ENCODE peak calls at places on chromosomes 3 and 15, in nine cellular contexts. E, U, O, P, Y, L, M, R and I are unnamed samples.
A peak's percentile ranks its signal among the peaks of the same experiment; 100 is the strongest.

GRCh38 chr3:56702487-56703315 is 19.6 kb upstream of the TASOR start:
- DNase-seq in E (no peak), U (peak; percentile 85), O (no peak), P (no peak), Y (no peak), L (peak; percentile 33), M (no peak), R (peak; percentile 40), I (peak; percentile 60)

GRCh38 chr3:118641608-118642007 is 393.0 kb downstream of the IGSF11 start:
- DNase-seq in E (no peak), U (no peak), O (no peak), P (no peak), Y (no peak), L (no peak), M (no peak), R (no peak), I (peak; percentile 58)

GRCh38 chr3:190183121-190183520 is 62.4 kb upstream of the P3H2 start:
- DNase-seq in E (no peak), U (peak; percentile 74), O (no peak), P (no peak), Y (peak; percentile 19), L (no peak), M (no peak), R (no peak), I (no peak)

GRCh38 chr3:27943106-27943505 is 221.0 kb upstream of the EOMES start:
- DNase-seq in E (no peak), U (peak; percentile 1), O (no peak), P (no peak), Y (no peak), L (no peak), M (no peak), R (no peak), I (no peak)

GRCh38 chr3:19149388-19149787 is 1.1 kb downstream of the KCNH8 start:
- DNase-seq in E (no peak), U (peak; percentile 39), O (peak; percentile 18), P (no peak), Y (no peak), L (no peak), M (no peak), R (peak; percentile 27), I (no peak)

GRCh38 chr3:10228248-10228950 is 19.9 kb upstream of the TATDN2 start:
- DNase-seq in E (no peak), U (peak; percentile 94), O (no peak), P (no peak), Y (peak; percentile 90), L (no peak), M (no peak), R (peak; percentile 50), I (no peak)

GRCh38 chr3:59456852-59457485 is 407.1 kb upstream of the CFAP20DC start:
- DNase-seq in E (no peak), U (no peak), O (no peak), P (no peak), Y (no peak), L (no peak), M (no peak), R (no peak), I (no peak)

GRCh38 chr15:78527325-78527724 is 12.9 kb upstream of the PSMA4 start:
- DNase-seq in E (no peak), U (no peak), O (no peak), P (no peak), Y (no peak), L (no peak), M (no peak), R (no peak), I (no peak)